ENCODE peak calls at places on chromosomes 4 and X, in six cellular contexts. One of them, this sample, is unnamed.

GRCh38 chr4:118356731-118357130 is 3.9 kb upstream of the PRSS12 start:
- DNase-seq in uterus: no peak
- DNase-seq in AG08395: no peak
- DNase-seq in germinal center: no peak
- DNase-seq in dorsolateral prefrontal cortex: no peak
- DNase-seq in stimulated activated CD4-positive, alpha-beta T cell treated with anti-CD3 and anti-CD28 coated beads, Interleukin-2, amount 100 ng/mL, for 24 hours: no peak
- DNase-seq in this sample: no peak

GRCh38 chrX:131262738-131263679 is 26.1 kb downstream of the IGSF1 start:
- DNase-seq in uterus: no peak
- DNase-seq in dorsolateral prefrontal cortex: no peak
- DNase-seq in stimulated activated CD4-positive, alpha-beta T cell treated with anti-CD3 and anti-CD28 coated beads, Interleukin-2, amount 100 ng/mL, for 24 hours: peak; percentile 15
- DNase-seq in AG08395: no peak
- DNase-seq in germinal center: no peak
- DNase-seq in this sample: no peak

GRCh38 chrX:147226801-147227200 is 412.3 kb upstream of the CXorf51A start:
- DNase-seq in stimulated activated CD4-positive, alpha-beta T cell treated with anti-CD3 and anti-CD28 coated beads, Interleukin-2, amount 100 ng/mL, for 24 hours: no peak
- DNase-seq in dorsolateral prefrontal cortex: no peak
- DNase-seq in germinal center: no peak
- DNase-seq in AG08395: no peak
- DNase-seq in uterus: no peak
- DNase-seq in this sample: no peak

GRCh38 chr4:88006956-88007303 is 505 bp upstream of the PKD2 start:
- DNase-seq in AG08395: no peak
- DNase-seq in uterus: no peak
- DNase-seq in dorsolateral prefrontal cortex: no peak
- DNase-seq in stimulated activated CD4-positive, alpha-beta T cell treated with anti-CD3 and anti-CD28 coated beads, Interleukin-2, amount 100 ng/mL, for 24 hours: no peak
- DNase-seq in germinal center: no peak
- DNase-seq in this sample: no peak

GRCh38 chr4:7762376-7763040 is 177.2 kb downstream of the AFAP1 start:
- DNase-seq in uterus: no peak
- DNase-seq in germinal center: no peak
- DNase-seq in AG08395: no peak
- DNase-seq in dorsolateral prefrontal cortex: no peak
- DNase-seq in stimulated activated CD4-positive, alpha-beta T cell treated with anti-CD3 and anti-CD28 coated beads, Interleukin-2, amount 100 ng/mL, for 24 hours: no peak
- DNase-seq in this sample: no peak

GRCh38 chr4:37383579-37384229 is 139.2 kb downstream of the NWD2 start:
- DNase-seq in dorsolateral prefrontal cortex: no peak
- DNase-seq in uterus: no peak
- DNase-seq in AG08395: peak; percentile 6
- DNase-seq in germinal center: peak; percentile 25
- DNase-seq in stimulated activated CD4-positive, alpha-beta T cell treated with anti-CD3 and anti-CD28 coated beads, Interleukin-2, amount 100 ng/mL, for 24 hours: no peak
- DNase-seq in this sample: peak; percentile 28

GRCh38 chrX:9995855-9996339 is 28.7 kb downstream of the CLDN34 start:
- DNase-seq in dorsolateral prefrontal cortex: peak; percentile 89
- DNase-seq in germinal center: peak; percentile 56
- DNase-seq in uterus: peak; percentile 83
- DNase-seq in stimulated activated CD4-positive, alpha-beta T cell treated with anti-CD3 and anti-CD28 coated beads, Interleukin-2, amount 100 ng/mL, for 24 hours: peak; percentile 79
- DNase-seq in AG08395: peak; percentile 80
- DNase-seq in this sample: peak; percentile 73

GRCh38 chr4:37990731-37991130 is 30.5 kb downstream of the PTTG2 start:
- DNase-seq in dorsolateral prefrontal cortex: no peak
- DNase-seq in uterus: no peak
- DNase-seq in AG08395: no peak
- DNase-seq in germinal center: no peak
- DNase-seq in stimulated activated CD4-positive, alpha-beta T cell treated with anti-CD3 and anti-CD28 coated beads, Interleukin-2, amount 100 ng/mL, for 24 hours: no peak
- DNase-seq in this sample: no peak

GRCh38 chr4:69831270-69831627 is 28.7 kb downstream of the SULT1E1 start:
- DNase-seq in uterus: no peak
- DNase-seq in stimulated activated CD4-positive, alpha-beta T cell treated with anti-CD3 and anti-CD28 coated beads, Interleukin-2, amount 100 ng/mL, for 24 hours: no peak
- DNase-seq in dorsolateral prefrontal cortex: no peak
- DNase-seq in germinal center: no peak
- DNase-seq in AG08395: no peak
- DNase-seq in this sample: no peak

GRCh38 chrX:40952855-40953254 is 132.4 kb upstream of the USP9X start:
- DNase-seq in uterus: no peak
- DNase-seq in stimulated activated CD4-positive, alpha-beta T cell treated with anti-CD3 and anti-CD28 coated beads, Interleukin-2, amount 100 ng/mL, for 24 hours: no peak
- DNase-seq in germinal center: peak; percentile 5
- DNase-seq in dorsolateral prefrontal cortex: no peak
- DNase-seq in AG08395: no peak
- DNase-seq in this sample: peak; percentile 30

GRCh38 chr4:6019316-6020263 is 1.4 kb upstream of the C4orf50 start:
- DNase-seq in uterus: no peak
- DNase-seq in dorsolateral prefrontal cortex: peak; percentile 44
- DNase-seq in AG08395: peak; percentile 58
- DNase-seq in stimulated activated CD4-positive, alpha-beta T cell treated with anti-CD3 and anti-CD28 coated beads, Interleukin-2, amount 100 ng/mL, for 24 hours: peak; percentile 26
- DNase-seq in germinal center: peak; percentile 35
- DNase-seq in this sample: peak; percentile 8

GRCh38 chr4:26434030-26434639 is 56.1 kb downstream of the CCKAR start:
- DNase-seq in uterus: no peak
- DNase-seq in germinal center: no peak
- DNase-seq in AG08395: no peak
- DNase-seq in stimulated activated CD4-positive, alpha-beta T cell treated with anti-CD3 and anti-CD28 coated beads, Interleukin-2, amount 100 ng/mL, for 24 hours: no peak
- DNase-seq in dorsolateral prefrontal cortex: no peak
- DNase-seq in this sample: no peak

GRCh38 chrX:33138677-33139249 is 72.6 kb downstream of the DMD start:
- DNase-seq in dorsolateral prefrontal cortex: no peak
- DNase-seq in uterus: no peak
- DNase-seq in stimulated activated CD4-positive, alpha-beta T cell treated with anti-CD3 and anti-CD28 coated beads, Interleukin-2, amount 100 ng/mL, for 24 hours: no peak
- DNase-seq in AG08395: no peak
- DNase-seq in germinal center: no peak
- DNase-seq in this sample: peak; percentile 10

GRCh38 chrX:120463241-120463640 is 5.9 kb downstream of the LAMP2 start:
- DNase-seq in dorsolateral prefrontal cortex: no peak
- DNase-seq in AG08395: no peak
- DNase-seq in uterus: peak; percentile 30
- DNase-seq in stimulated activated CD4-positive, alpha-beta T cell treated with anti-CD3 and anti-CD28 coated beads, Interleukin-2, amount 100 ng/mL, for 24 hours: no peak
- DNase-seq in germinal center: no peak
- DNase-seq in this sample: peak; percentile 58

GRCh38 chr4:164706675-164707074 is 47.3 kb upstream of the SMIM31 start:
- DNase-seq in uterus: no peak
- DNase-seq in germinal center: no peak
- DNase-seq in AG08395: no peak
- DNase-seq in dorsolateral prefrontal cortex: no peak
- DNase-seq in stimulated activated CD4-positive, alpha-beta T cell treated with anti-CD3 and anti-CD28 coated beads, Interleukin-2, amount 100 ng/mL, for 24 hours: no peak
- DNase-seq in this sample: no peak

GRCh38 chrX:22343192-22343591 is 70.5 kb downstream of the CBLL2 start:
- DNase-seq in dorsolateral prefrontal cortex: no peak
- DNase-seq in germinal center: no peak
- DNase-seq in stimulated activated CD4-positive, alpha-beta T cell treated with anti-CD3 and anti-CD28 coated beads, Interleukin-2, amount 100 ng/mL, for 24 hours: no peak
- DNase-seq in uterus: no peak
- DNase-seq in AG08395: no peak
- DNase-seq in this sample: no peak